ENCODE peak calls at places on chromosomes 2 and 18, in eight cellular contexts. E is mesenchymal stem cell, L is cardiac fibroblast, F is hepatocyte, K is NT2/D1, A is upper lobe of right lung, J is sigmoid colon, O is HFF-Myc. W is an unnamed sample.

GRCh38 chr2:46653539-46653938 is 174.2 kb downstream of the TMEM247 start:
- DNase-seq in L (peak), F (no peak), O (no peak), A (no peak), J (no peak), E (no peak), K (no peak), W (no peak)

GRCh38 chr18:36660311-36660710 is 168.5 kb downstream of the TPGS2 start:
- DNase-seq in E (no peak), J (no peak), O (no peak), F (no peak), K (no peak), A (no peak), L (no peak), W (no peak)

GRCh38 chr2:52356560-52356959 is 1324.6 kb upstream of the NRXN1 start:
- DNase-seq in L (no peak), K (no peak), A (no peak), J (no peak), E (peak), O (no peak), F (no peak), W (no peak)

GRCh38 chr2:2769481-2770431 is 438.7 kb upstream of the MYT1L start:
- DNase-seq in O (no peak), J (peak), K (no peak), E (no peak), A (peak), L (no peak), F (no peak), W (no peak)

GRCh38 chr18:45280486-45281263 is 334.6 kb upstream of the SLC14A2 start:
- DNase-seq in K (no peak), L (no peak), J (no peak), O (no peak), A (no peak), F (no peak), E (no peak), W (no peak)

GRCh38 chr2:165161510-165161909 is 42.3 kb downstream of the SCN3A start:
- DNase-seq in O (peak), A (no peak), K (no peak), F (no peak), E (peak), J (no peak), L (peak), W (peak)

GRCh38 chr18:33034941-33035340 is 262.1 kb upstream of the KLHL14 start:
- DNase-seq in E (peak), L (no peak), A (no peak), F (no peak), K (no peak), O (no peak), J (no peak), W (peak)

GRCh38 chr2:148021059-148021985 is at the start of gene MBD5:
- DNase-seq in A (peak), E (peak), K (peak), L (peak), J (peak), O (peak), F (peak), W (peak)

GRCh38 chr18:50099725-50100414 is 95.1 kb downstream of the MYO5B start:
- DNase-seq in O (peak), F (peak), E (peak), K (no peak), A (no peak), J (no peak), L (no peak), W (peak)

GRCh38 chr2:43642363-43642762 is 5.3 kb downstream of the PLEKHH2 start:
- DNase-seq in E (no peak), K (no peak), A (no peak), L (no peak), F (no peak), O (no peak), J (no peak), W (no peak)

GRCh38 chr2:23788100-23788499 is 138.8 kb downstream of the ATAD2B start:
- DNase-seq in J (no peak), F (no peak), K (no peak), L (no peak), A (no peak), E (no peak), O (no peak), W (no peak)

GRCh38 chr2:233453916-233454315 is 99.6 kb downstream of the DGKD start:
- DNase-seq in K (no peak), O (no peak), A (peak), F (no peak), J (no peak), L (no peak), E (no peak), W (no peak)

DNA sequence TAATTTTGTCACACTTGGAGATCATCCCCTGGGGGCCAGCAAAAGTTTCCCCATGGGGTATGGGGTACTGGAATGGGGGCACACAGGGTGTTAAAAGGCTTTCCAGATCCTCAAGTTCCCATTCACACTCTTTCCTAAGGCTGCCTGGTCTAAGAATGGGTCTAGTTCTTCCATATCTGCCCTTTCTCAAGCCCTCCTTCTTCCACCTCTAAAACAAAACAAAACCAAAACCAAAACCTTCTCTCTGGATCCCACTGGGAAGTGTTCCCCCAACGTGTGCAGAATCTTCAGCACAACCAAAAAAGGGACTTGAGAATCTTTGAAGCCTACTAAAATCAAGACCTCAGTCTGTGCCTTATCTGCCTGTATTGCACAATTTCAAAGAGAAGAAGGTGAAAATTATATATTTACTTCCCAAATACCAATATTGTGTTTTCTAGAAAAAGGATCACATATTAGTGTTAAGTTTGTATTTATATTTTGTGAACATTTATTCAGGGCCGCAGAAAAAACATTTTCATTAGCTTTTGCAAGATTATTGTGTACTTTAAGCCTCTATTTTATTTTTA is 207.2 kb upstream of the TCF4 start:
- DNase-seq in A (no peak), O (no peak), E (peak), K (no peak), J (no peak), L (no peak), F (no peak), W (no peak)
- H3K4me3 ChIP-seq in A (no peak), O (no peak), E (no peak), K (no peak), J (no peak), L (no peak), F (no peak), W (no peak)

GRCh38 chr18:79566841-79567370 is 112.7 kb upstream of the CTDP1 start:
- DNase-seq in J (peak), O (no peak), K (no peak), L (no peak), A (peak), E (no peak), F (no peak), W (no peak)
- H3K4me3 ChIP-seq in J (no peak), O (no peak), K (no peak), L (no peak), A (no peak), E (no peak), F (no peak), W (no peak)

DNA sequence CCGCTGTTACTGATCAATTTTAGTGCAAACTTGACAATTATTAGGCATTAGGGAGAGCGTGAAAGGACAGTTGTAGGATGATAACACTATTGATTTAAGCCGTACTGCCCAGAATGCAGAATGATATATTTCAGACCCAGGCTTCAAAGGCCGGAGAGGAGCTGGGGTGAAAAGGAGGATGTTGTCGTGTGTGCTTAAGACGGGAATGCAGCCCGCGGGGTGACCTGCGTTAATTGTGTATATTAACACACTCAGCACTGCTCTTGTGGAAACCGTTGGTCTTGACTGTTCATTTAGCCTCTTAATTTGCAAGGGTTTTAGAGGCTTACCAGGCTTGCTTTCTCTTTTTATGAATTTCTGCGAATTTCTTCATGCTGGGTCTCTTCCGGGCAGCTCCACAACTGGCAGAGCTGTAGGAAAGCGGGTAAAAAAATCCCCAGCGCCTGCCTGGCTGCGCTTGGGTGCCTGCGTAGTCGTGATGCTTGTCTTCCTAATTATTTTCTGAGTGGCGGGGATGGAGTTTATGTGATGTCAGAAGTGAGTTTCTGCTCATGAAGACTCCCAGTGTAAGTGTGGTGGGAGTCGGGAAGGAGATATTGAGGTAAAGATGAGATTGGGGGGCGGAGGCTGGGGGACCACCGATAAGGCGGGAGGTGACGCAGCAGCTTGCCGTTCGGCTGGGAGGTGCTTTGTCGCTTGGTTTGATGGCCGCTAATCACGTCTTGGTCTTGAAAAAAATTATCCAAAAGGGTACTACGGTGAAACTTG is 229.7 kb downstream of the LDLRAD4 start:
- DNase-seq in A (no peak), K (no peak), F (no peak), J (no peak), E (no peak), L (no peak), O (no peak), W (no peak)
- H3K4me3 ChIP-seq in A (peak), K (no peak), F (no peak), J (peak), E (no peak), L (no peak), O (no peak), W (no peak)

GRCh38 chr2:69235863-69236262 is 151.2 kb downstream of the GFPT1 start:
- DNase-seq in L (no peak), E (no peak), F (no peak), O (no peak), K (no peak), J (no peak), A (no peak), W (no peak)
- H3K4me3 ChIP-seq in L (no peak), E (no peak), F (no peak), O (no peak), K (no peak), J (no peak), A (no peak), W (no peak)

DNA sequence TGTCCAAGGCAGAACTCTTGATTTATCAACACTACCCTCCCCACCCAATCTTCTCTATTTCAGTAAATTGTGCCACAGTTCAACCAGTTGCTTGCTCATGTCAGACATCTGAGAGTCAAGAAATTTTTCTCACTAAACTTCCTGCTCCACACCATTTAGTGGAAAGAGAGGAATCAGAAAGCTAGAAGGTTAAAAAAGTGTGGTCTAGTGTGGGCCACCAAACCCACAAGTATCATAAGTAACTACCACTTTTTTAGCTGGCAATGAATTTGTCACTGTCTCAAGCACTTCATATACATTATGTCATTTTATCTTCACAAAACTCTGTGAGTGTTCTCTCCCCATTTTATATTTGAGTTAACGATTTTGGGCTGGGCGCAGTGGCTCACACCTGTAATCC is 16.6 kb upstream of the MSTN start:
- DNase-seq in K (no peak), O (no peak), E (no peak), L (no peak), A (no peak), J (no peak), F (no peak), W (no peak)
- H3K4me3 ChIP-seq in K (no peak), O (no peak), E (no peak), L (no peak), A (no peak), J (no peak), F (no peak), W (no peak)

DNA sequence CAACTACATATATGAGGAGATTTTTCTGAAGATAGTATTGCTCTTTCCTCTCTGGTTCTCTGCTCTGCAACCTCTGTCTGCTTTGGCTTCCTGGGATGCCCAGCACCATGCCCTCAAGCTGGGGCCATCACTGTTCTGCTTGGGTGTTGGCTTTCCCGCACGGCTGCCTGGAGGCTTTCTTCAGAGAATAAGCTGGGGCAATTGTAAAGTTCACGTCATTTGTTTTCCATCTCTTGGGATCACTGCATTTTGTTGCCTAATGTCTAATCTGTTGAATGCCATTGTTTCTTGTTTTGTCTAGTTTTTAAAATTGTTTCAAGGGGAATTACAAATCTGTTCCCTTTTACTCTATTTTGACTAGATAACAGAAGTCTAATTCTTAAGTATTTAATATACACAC is 437.3 kb upstream of the NRP2 start:
- DNase-seq in F (no peak), E (no peak), K (no peak), A (no peak), O (no peak), L (peak), J (peak), W (no peak)
- H3K4me3 ChIP-seq in F (no peak), E (no peak), K (no peak), A (no peak), O (no peak), L (no peak), J (no peak), W (no peak)

W was measured in fibroblast of mammary gland.